ENCODE peak calls at places on chromosomes 3 and 15, in six cellular contexts. One of them, this sample, is unnamed.

GRCh38 chr3:87298111-87298718 is 21.8 kb upstream of the POU1F1 start:
- DNase-seq in A549: peak
- DNase-seq in endothelial cell of umbilical vein: peak
- DNase-seq in PC-9: no peak
- DNase-seq in H9: no peak
- DNase-seq in GM12878: no peak
- DNase-seq in this sample: peak

GRCh38 chr3:182597621-182598041 is 195.7 kb upstream of the ATP11B start:
- DNase-seq in A549: no peak
- DNase-seq in endothelial cell of umbilical vein: no peak
- DNase-seq in PC-9: peak
- DNase-seq in H9: no peak
- DNase-seq in GM12878: no peak
- DNase-seq in this sample: peak

GRCh38 chr3:175743733-175744400 is 884.7 kb downstream of the NAALADL2 start:
- DNase-seq in A549: peak
- DNase-seq in endothelial cell of umbilical vein: no peak
- DNase-seq in PC-9: peak
- DNase-seq in H9: no peak
- DNase-seq in GM12878: no peak
- DNase-seq in this sample: peak

GRCh38 chr3:141201122-141201521 is 30.5 kb upstream of the PXYLP1 start:
- DNase-seq in A549: no peak
- DNase-seq in endothelial cell of umbilical vein: no peak
- DNase-seq in PC-9: no peak
- DNase-seq in H9: no peak
- DNase-seq in GM12878: no peak
- DNase-seq in this sample: no peak

GRCh38 chr3:44039006-44039405 is 202.7 kb upstream of the TOPAZ1 start:
- DNase-seq in A549: no peak
- DNase-seq in endothelial cell of umbilical vein: no peak
- DNase-seq in PC-9: no peak
- DNase-seq in H9: no peak
- DNase-seq in GM12878: no peak
- DNase-seq in this sample: peak

GRCh38 chr3:5051772-5052171 is 70.3 kb upstream of the ARL8B start:
- DNase-seq in A549: no peak
- DNase-seq in endothelial cell of umbilical vein: no peak
- DNase-seq in PC-9: no peak
- DNase-seq in H9: no peak
- DNase-seq in GM12878: peak
- DNase-seq in this sample: no peak

GRCh38 chr3:59386165-59386564 is 336.3 kb upstream of the CFAP20DC start:
- DNase-seq in A549: no peak
- DNase-seq in endothelial cell of umbilical vein: no peak
- DNase-seq in PC-9: no peak
- DNase-seq in H9: no peak
- DNase-seq in GM12878: peak
- DNase-seq in this sample: no peak

GRCh38 chr15:100457201-100457600 is 71.5 kb downstream of the CERS3 start:
- DNase-seq in A549: no peak
- DNase-seq in endothelial cell of umbilical vein: no peak
- DNase-seq in PC-9: no peak
- DNase-seq in H9: no peak
- DNase-seq in GM12878: no peak
- DNase-seq in this sample: peak

GRCh38 chr3:52403955-52404354 is 40.9 kb downstream of the SEMA3G start:
- DNase-seq in A549: no peak
- DNase-seq in endothelial cell of umbilical vein: no peak
- DNase-seq in PC-9: no peak
- DNase-seq in H9: no peak
- DNase-seq in GM12878: no peak
- DNase-seq in this sample: no peak

GRCh38 chr3:106560451-106560966 is 691.7 kb upstream of the CBLB start:
- DNase-seq in A549: peak
- DNase-seq in endothelial cell of umbilical vein: peak
- DNase-seq in PC-9: no peak
- DNase-seq in H9: no peak
- DNase-seq in GM12878: no peak
- DNase-seq in this sample: peak

GRCh38 chr15:27028836-27029482 is 58.0 kb downstream of the GABRG3 start:
- DNase-seq in A549: no peak
- DNase-seq in endothelial cell of umbilical vein: no peak
- DNase-seq in PC-9: no peak
- DNase-seq in H9: no peak
- DNase-seq in GM12878: no peak
- DNase-seq in this sample: no peak

GRCh38 chr15:42734076-42734672 is 2.8 kb downstream of the CDAN1 start:
- DNase-seq in A549: no peak
- DNase-seq in endothelial cell of umbilical vein: no peak
- DNase-seq in PC-9: no peak
- DNase-seq in H9: no peak
- DNase-seq in GM12878: no peak
- DNase-seq in this sample: no peak

GRCh38 chr3:12139111-12139511 is 19.6 kb downstream of the TIMP4 start:
- DNase-seq in A549: peak
- DNase-seq in endothelial cell of umbilical vein: peak
- DNase-seq in PC-9: peak
- DNase-seq in H9: peak
- DNase-seq in GM12878: no peak
- DNase-seq in this sample: no peak

GRCh38 chr3:77053769-77054168 is 13.9 kb downstream of the ROBO2 start:
- DNase-seq in A549: no peak
- DNase-seq in endothelial cell of umbilical vein: no peak
- DNase-seq in PC-9: no peak
- DNase-seq in H9: no peak
- DNase-seq in GM12878: no peak
- DNase-seq in this sample: no peak

GRCh38 chr3:14532691-14533456 is 7.3 kb downstream of the GRIP2 start:
- DNase-seq in A549: no peak
- DNase-seq in endothelial cell of umbilical vein: no peak
- DNase-seq in PC-9: peak
- DNase-seq in H9: peak
- DNase-seq in GM12878: no peak
- DNase-seq in this sample: peak

GRCh38 chr15:77425104-77425503 is 4.4 kb downstream of the HMG20A start:
- DNase-seq in A549: no peak
- DNase-seq in endothelial cell of umbilical vein: no peak
- DNase-seq in PC-9: no peak
- DNase-seq in H9: no peak
- DNase-seq in GM12878: no peak
- DNase-seq in this sample: no peak

GRCh38 chr15:77426871-77427270 is 6.2 kb downstream of the HMG20A start:
- DNase-seq in A549: no peak
- DNase-seq in endothelial cell of umbilical vein: no peak
- DNase-seq in PC-9: no peak
- DNase-seq in H9: no peak
- DNase-seq in GM12878: no peak
- DNase-seq in this sample: no peak

GRCh38 chr15:77430213-77430612 is 9.5 kb downstream of the HMG20A start:
- DNase-seq in A549: no peak
- DNase-seq in endothelial cell of umbilical vein: no peak
- DNase-seq in PC-9: no peak
- DNase-seq in H9: no peak
- DNase-seq in GM12878: no peak
- DNase-seq in this sample: no peak

GRCh38 chr15:77430652-77431051 is 10.0 kb downstream of the HMG20A start:
- DNase-seq in A549: no peak
- DNase-seq in endothelial cell of umbilical vein: no peak
- DNase-seq in PC-9: no peak
- DNase-seq in H9: no peak
- DNase-seq in GM12878: no peak
- DNase-seq in this sample: no peak

GRCh38 chr15:77426377-77426776 is 5.7 kb downstream of the HMG20A start:
- DNase-seq in A549: no peak
- DNase-seq in endothelial cell of umbilical vein: no peak
- DNase-seq in PC-9: no peak
- DNase-seq in H9: no peak
- DNase-seq in GM12878: no peak
- DNase-seq in this sample: no peak
- H3K4me2 ChIP-seq in A549: no peak
- H3K4me2 ChIP-seq in endothelial cell of umbilical vein: no peak
- H3K4me2 ChIP-seq in PC-9: no peak
- H3K4me2 ChIP-seq in H9: no peak
- H3K4me2 ChIP-seq in GM12878: no peak
- H3K4me2 ChIP-seq in this sample: no peak

GRCh38 chr3:82163907-82164520 is 402.6 kb upstream of the GBE1 start:
- DNase-seq in A549: peak
- DNase-seq in endothelial cell of umbilical vein: peak
- DNase-seq in PC-9: no peak
- DNase-seq in H9: no peak
- DNase-seq in GM12878: no peak
- DNase-seq in this sample: no peak

GRCh38 chr3:82165266-82165665 is 403.8 kb upstream of the GBE1 start:
- DNase-seq in A549: no peak
- DNase-seq in endothelial cell of umbilical vein: no peak
- DNase-seq in PC-9: no peak
- DNase-seq in H9: no peak
- DNase-seq in GM12878: no peak
- DNase-seq in this sample: no peak
- TF ChIP-seq CTCF in A549: no peak
- TF ChIP-seq CTCF in endothelial cell of umbilical vein: no peak
- TF ChIP-seq CTCF in PC-9: no peak
- TF ChIP-seq CTCF in H9: no peak
- TF ChIP-seq CTCF in GM12878: no peak
- TF ChIP-seq CTCF in this sample: no peak

DNA sequence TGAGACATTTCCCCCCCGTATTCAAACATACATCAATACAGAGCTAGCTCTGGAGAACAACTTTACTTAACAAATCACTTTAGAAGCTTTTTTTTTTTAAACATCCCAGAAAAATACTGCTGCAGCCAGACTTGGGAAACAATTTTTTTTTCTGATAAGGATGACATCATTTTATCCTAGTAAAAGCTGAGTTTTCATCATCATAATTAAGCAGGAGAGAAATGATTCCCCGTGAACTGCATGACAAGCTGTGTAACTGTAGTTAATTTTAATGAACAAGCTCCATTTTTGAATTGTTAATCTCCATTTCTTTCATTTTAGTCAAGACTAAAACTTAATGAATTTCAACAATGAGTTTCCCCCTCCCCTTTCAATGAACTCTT is 31.5 kb downstream of the HES1 start:
- DNase-seq in A549: no peak
- DNase-seq in endothelial cell of umbilical vein: no peak
- DNase-seq in PC-9: no peak
- DNase-seq in H9: no peak
- DNase-seq in GM12878: no peak
- DNase-seq in this sample: no peak
- H3K4me2 ChIP-seq in A549: no peak
- H3K4me2 ChIP-seq in endothelial cell of umbilical vein: no peak
- H3K4me2 ChIP-seq in PC-9: no peak
- H3K4me2 ChIP-seq in H9: no peak
- H3K4me2 ChIP-seq in GM12878: no peak
- H3K4me2 ChIP-seq in this sample: no peak

GRCh38 chr3:196694202-196694638 is 17.8 kb downstream of the CEP19 start:
- DNase-seq in A549: peak
- DNase-seq in endothelial cell of umbilical vein: no peak
- DNase-seq in PC-9: peak
- DNase-seq in H9: no peak
- DNase-seq in GM12878: no peak
- DNase-seq in this sample: no peak
- TF ChIP-seq CTCF in A549: no peak
- TF ChIP-seq CTCF in endothelial cell of umbilical vein: no peak
- TF ChIP-seq CTCF in PC-9: peak
- TF ChIP-seq CTCF in H9: peak
- TF ChIP-seq CTCF in GM12878: no peak
- TF ChIP-seq CTCF in this sample: no peak

GRCh38 chr3:185330238-185330637 is 32.7 kb upstream of the MAP3K13 start:
- DNase-seq in A549: no peak
- DNase-seq in endothelial cell of umbilical vein: no peak
- DNase-seq in PC-9: no peak
- DNase-seq in H9: no peak
- DNase-seq in GM12878: no peak
- DNase-seq in this sample: no peak
- H3K4me2 ChIP-seq in A549: peak
- H3K4me2 ChIP-seq in endothelial cell of umbilical vein: no peak
- H3K4me2 ChIP-seq in PC-9: no peak
- H3K4me2 ChIP-seq in H9: no peak
- H3K4me2 ChIP-seq in GM12878: no peak
- H3K4me2 ChIP-seq in this sample: no peak

GRCh38 chr3:17877299-17877698 is 134.9 kb upstream of the TBC1D5 start:
- DNase-seq in A549: no peak
- DNase-seq in endothelial cell of umbilical vein: no peak
- DNase-seq in PC-9: no peak
- DNase-seq in H9: no peak
- DNase-seq in GM12878: no peak
- DNase-seq in this sample: no peak

GRCh38 chr3:17874630-17875029 is 132.2 kb upstream of the TBC1D5 start:
- DNase-seq in A549: no peak
- DNase-seq in endothelial cell of umbilical vein: no peak
- DNase-seq in PC-9: no peak
- DNase-seq in H9: no peak
- DNase-seq in GM12878: no peak
- DNase-seq in this sample: no peak

GRCh38 chr3:17872457-17872856 is 130.0 kb upstream of the TBC1D5 start:
- DNase-seq in A549: no peak
- DNase-seq in endothelial cell of umbilical vein: no peak
- DNase-seq in PC-9: no peak
- DNase-seq in H9: no peak
- DNase-seq in GM12878: no peak
- DNase-seq in this sample: no peak
- TF ChIP-seq CTCF in A549: no peak
- TF ChIP-seq CTCF in endothelial cell of umbilical vein: no peak
- TF ChIP-seq CTCF in PC-9: no peak
- TF ChIP-seq CTCF in H9: no peak
- TF ChIP-seq CTCF in GM12878: no peak
- TF ChIP-seq CTCF in this sample: no peak

GRCh38 chr15:77247116-77247515 is 172.8 kb downstream of the PEAK1 start:
- DNase-seq in A549: no peak
- DNase-seq in endothelial cell of umbilical vein: no peak
- DNase-seq in PC-9: no peak
- DNase-seq in H9: no peak
- DNase-seq in GM12878: no peak
- DNase-seq in this sample: no peak

GRCh38 chr15:77239892-77240608 is 169.1 kb upstream of the TSPAN3 start:
- DNase-seq in A549: no peak
- DNase-seq in endothelial cell of umbilical vein: no peak
- DNase-seq in PC-9: no peak
- DNase-seq in H9: no peak
- DNase-seq in GM12878: no peak
- DNase-seq in this sample: peak

GRCh38 chr15:77243716-77244401 is 172.9 kb upstream of the TSPAN3 start:
- DNase-seq in A549: no peak
- DNase-seq in endothelial cell of umbilical vein: no peak
- DNase-seq in PC-9: no peak
- DNase-seq in H9: no peak
- DNase-seq in GM12878: no peak
- DNase-seq in this sample: no peak

DNA sequence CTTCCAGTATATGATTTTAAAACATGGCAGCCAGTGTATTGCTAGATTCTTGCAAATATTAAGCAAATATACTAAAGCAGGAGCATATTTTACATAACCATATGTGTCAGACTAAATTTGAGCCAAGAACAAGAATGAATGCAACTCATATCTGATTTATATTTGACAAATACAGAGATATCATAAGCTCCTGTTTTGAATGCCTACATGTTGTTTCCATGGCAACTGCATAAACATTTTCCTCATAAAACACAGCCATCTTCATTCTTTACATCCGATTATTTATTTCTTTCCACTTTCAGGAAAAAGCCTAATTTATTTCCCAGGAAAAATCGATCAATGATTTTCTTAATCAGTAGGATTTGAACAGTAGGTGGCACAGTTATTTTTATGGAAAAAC is 172.2 kb upstream of the TSPAN3 start:
- DNase-seq in A549: no peak
- DNase-seq in endothelial cell of umbilical vein: peak
- DNase-seq in PC-9: no peak
- DNase-seq in H9: no peak
- DNase-seq in GM12878: no peak
- DNase-seq in this sample: no peak
- H3K4me2 ChIP-seq in A549: no peak
- H3K4me2 ChIP-seq in endothelial cell of umbilical vein: no peak
- H3K4me2 ChIP-seq in PC-9: no peak
- H3K4me2 ChIP-seq in H9: no peak
- H3K4me2 ChIP-seq in GM12878: no peak
- H3K4me2 ChIP-seq in this sample: no peak